ENCODE peak calls at places on chromosomes 1 and 21, in eight cellular contexts. E is heart left ventricle, X is thoracic aorta, L is stomach, J is spleen, A is MM.1S, I is prostate gland, Z is HCT116. S is an unnamed sample.

GRCh38 chr1:44425327-44426082 is 20.4 kb downstream of the RNF220 start:
- DNase-seq in Z (no peak), X (no peak), A (no peak), E (no peak), J (no peak), L (no peak), I (no peak), S (no peak)

GRCh38 chr1:179190861-179191260 is 38.6 kb downstream of the ABL2 start:
- DNase-seq in A (no peak), Z (no peak), I (no peak), X (no peak), L (no peak), E (peak; percentile 56), J (no peak), S (no peak)

GRCh38 chr1:185499986-185500626 is 183.1 kb upstream of the IVNS1ABP start:
- DNase-seq in X (no peak), A (no peak), L (no peak), I (no peak), J (no peak), Z (no peak), E (no peak), S (peak; percentile 50)

GRCh38 chr1:117656202-117656641 is 50.4 kb downstream of the TENT5C start:
- DNase-seq in A (peak; percentile 91), X (no peak), L (peak; percentile 48), Z (no peak), J (peak; percentile 87), I (no peak), E (no peak), S (no peak)

GRCh38 chr1:193322218-193322617 is 135.8 kb upstream of the B3GALT2 start:
- DNase-seq in X (no peak), Z (peak; percentile 22), L (no peak), A (no peak), J (no peak), I (no peak), E (no peak), S (peak; percentile 69)

GRCh38 chr1:234756066-234756783 is 146.2 kb upstream of the IRF2BP2 start:
- DNase-seq in A (no peak), L (no peak), Z (no peak), E (no peak), I (no peak), X (no peak), J (no peak), S (no peak)

GRCh38 chr1:86913399-86913895 is 479 bp downstream of the SELENOF start:
- DNase-seq in A (peak; percentile 62), L (peak; percentile 31), Z (no peak), E (no peak), J (peak; percentile 85), X (no peak), I (no peak), S (no peak)

GRCh38 chr1:207050428-207050767 is 610 bp downstream of the YOD1 start:
- DNase-seq in Z (no peak), I (no peak), E (no peak), L (no peak), X (no peak), J (no peak), A (peak; percentile 19), S (no peak)

GRCh38 chr1:36796101-36796590 is 238.2 kb downstream of the GRIK3 start:
- DNase-seq in J (no peak), X (no peak), A (no peak), E (no peak), L (no peak), Z (no peak), I (no peak), S (no peak)

GRCh38 chr1:112674440-112674985 is at the start of gene MOV10:
- DNase-seq in L (peak; percentile 82), Z (peak; percentile 59), X (no peak), A (peak; percentile 45), E (peak; percentile 63), I (peak; percentile 58), J (peak; percentile 92), S (peak; percentile 88)

GRCh38 chr1:30414851-30415165 is 308.6 kb downstream of the MATN1 start:
- DNase-seq in X (no peak), L (no peak), J (no peak), Z (no peak), I (no peak), E (no peak), A (no peak), S (no peak)

GRCh38 chr1:231232870-231233734 is 7.9 kb upstream of the GNPAT start:
- DNase-seq in Z (no peak), I (no peak), E (no peak), L (no peak), A (no peak), J (no peak), X (no peak), S (no peak)

GRCh38 chr1:59678809-59679228 is 135.9 kb upstream of the HOOK1 start:
- DNase-seq in J (no peak), Z (peak; percentile 28), I (no peak), X (no peak), E (no peak), L (no peak), A (no peak), S (peak; percentile 93)

GRCh38 chr1:97989094-97989680 is 68.4 kb upstream of the DPYD start:
- DNase-seq in J (no peak), A (no peak), Z (no peak), L (no peak), I (no peak), E (no peak), X (no peak), S (no peak)

GRCh38 chr1:209839875-209840491 is 12.2 kb downstream of the UTP25 start:
- DNase-seq in J (no peak), Z (peak; percentile 65), I (no peak), A (no peak), L (no peak), E (no peak), X (no peak), S (peak; percentile 85)

GRCh38 chr21:42560517-42561179 is 47.0 kb downstream of the SLC37A1 start:
- DNase-seq in J (peak; percentile 58), I (no peak), L (no peak), X (no peak), Z (no peak), A (no peak), E (no peak), S (no peak)

GRCh38 chr1:39410915-39411436 is 80.5 kb upstream of the BMP8A start:
- DNase-seq in A (peak; percentile 86), J (peak; percentile 83), I (peak; percentile 88), Z (no peak), L (peak; percentile 81), X (no peak), E (peak; percentile 84), S (peak; percentile 87)

GRCh38 chr1:39411526-39411925 is 79.9 kb upstream of the BMP8A start:
- DNase-seq in A (no peak), E (no peak), I (no peak), J (no peak), L (no peak), X (no peak), Z (no peak), S (no peak)

GRCh38 chr1:39412079-39412478 is 79.4 kb upstream of the BMP8A start:
- DNase-seq in J (no peak), E (no peak), L (no peak), X (no peak), A (no peak), Z (no peak), I (no peak), S (no peak)

GRCh38 chr1:39413902-39414528 is 77.4 kb upstream of the BMP8A start:
- DNase-seq in Z (no peak), E (no peak), J (no peak), X (no peak), L (no peak), I (no peak), A (no peak), S (no peak)

GRCh38 chr1:39412892-39413291 is 78.5 kb upstream of the BMP8A start:
- DNase-seq in I (no peak), A (no peak), Z (no peak), X (no peak), E (no peak), J (no peak), L (no peak), S (no peak)
- H3K4me1 ChIP-seq in I (peaks cover 18% of the 10 kb centered on the region), A (peaks cover 22% of the 10 kb centered on the region), Z (peaks cover 14% of the 10 kb centered on the region), X (peaks cover 79% of the 10 kb centered on the region), E (peaks cover 67% of the 10 kb centered on the region), J (peaks cover 52% of the 10 kb centered on the region), L (peaks cover 53% of the 10 kb centered on the region), S (peaks cover 44% of the 10 kb centered on the region)

GRCh38 chr1:100350787-100351094 is 1.6 kb upstream of the CDC14A start:
- DNase-seq in E (no peak), X (no peak), L (no peak), I (no peak), J (no peak), A (no peak), Z (no peak), S (no peak)
- H3K4me3 ChIP-seq in E (peak overlapping the region; percentile 66), X (peak overlapping the region; percentile 92), L (peak overlapping the region; percentile 84), I (peak overlapping the region; percentile 71), J (peak overlapping the region; percentile 82), A (peak overlapping the region; percentile 76), Z (peak overlapping the region; percentile 89), S (peak overlapping the region; percentile 86)

DNA sequence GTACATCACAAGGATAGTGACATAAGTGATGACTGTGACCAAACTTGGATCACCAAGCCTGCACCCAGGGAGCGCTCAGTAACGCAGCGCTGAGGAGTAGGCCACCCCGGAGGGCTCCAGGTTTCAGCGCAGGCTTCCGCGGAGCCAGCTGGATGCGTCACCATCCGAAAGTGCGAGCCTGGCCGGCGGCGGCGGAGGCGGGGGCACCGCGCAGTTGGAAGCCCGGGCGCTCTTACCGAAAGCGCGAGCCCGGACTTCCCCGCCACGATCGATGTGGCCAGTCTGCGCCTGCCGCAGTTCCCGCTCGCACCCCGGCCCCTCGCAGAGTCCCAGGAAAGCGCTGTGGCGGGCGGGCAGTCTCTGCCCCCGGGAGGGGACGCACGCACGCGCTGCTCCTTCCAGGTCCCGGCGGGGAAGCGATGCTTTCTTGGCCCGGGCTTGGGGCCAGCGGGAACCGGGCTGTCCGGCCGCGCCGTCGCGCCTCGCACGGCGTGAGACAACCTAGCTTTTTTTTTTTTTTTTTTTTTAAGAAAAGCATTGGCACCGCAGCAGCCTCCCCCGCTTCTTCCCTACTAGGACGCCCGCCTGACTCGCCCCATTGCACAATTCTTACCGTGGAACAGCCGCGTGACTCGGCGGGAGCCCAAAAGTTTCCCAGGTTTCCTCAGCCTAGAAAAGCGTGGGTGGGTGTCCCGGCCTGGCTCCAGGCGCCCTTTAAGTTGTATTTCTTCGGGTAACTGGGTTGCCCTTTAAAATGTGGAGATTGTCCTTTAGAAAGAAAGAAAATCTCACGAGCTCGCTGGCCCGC is 36.4 kb upstream of the JAK1 start:
- DNase-seq in A (peak; percentile 81), Z (peak; percentile 29), X (peak; percentile 85), L (peak; percentile 77), I (peak; percentile 81), E (peak; percentile 79), J (peak; percentile 91), S (peak; percentile 63)
- H3K27ac ChIP-seq in A (peak overlapping the region; percentile 66), Z (peak overlapping the region; percentile 59), X (peak overlapping the region; percentile 97), L (peak overlapping the region; percentile 94), I (peak overlapping the region; percentile 86), E (peak overlapping the region; percentile 78), J (peak overlapping the region; percentile 90), S (no peak overlapping the region)

DNA sequence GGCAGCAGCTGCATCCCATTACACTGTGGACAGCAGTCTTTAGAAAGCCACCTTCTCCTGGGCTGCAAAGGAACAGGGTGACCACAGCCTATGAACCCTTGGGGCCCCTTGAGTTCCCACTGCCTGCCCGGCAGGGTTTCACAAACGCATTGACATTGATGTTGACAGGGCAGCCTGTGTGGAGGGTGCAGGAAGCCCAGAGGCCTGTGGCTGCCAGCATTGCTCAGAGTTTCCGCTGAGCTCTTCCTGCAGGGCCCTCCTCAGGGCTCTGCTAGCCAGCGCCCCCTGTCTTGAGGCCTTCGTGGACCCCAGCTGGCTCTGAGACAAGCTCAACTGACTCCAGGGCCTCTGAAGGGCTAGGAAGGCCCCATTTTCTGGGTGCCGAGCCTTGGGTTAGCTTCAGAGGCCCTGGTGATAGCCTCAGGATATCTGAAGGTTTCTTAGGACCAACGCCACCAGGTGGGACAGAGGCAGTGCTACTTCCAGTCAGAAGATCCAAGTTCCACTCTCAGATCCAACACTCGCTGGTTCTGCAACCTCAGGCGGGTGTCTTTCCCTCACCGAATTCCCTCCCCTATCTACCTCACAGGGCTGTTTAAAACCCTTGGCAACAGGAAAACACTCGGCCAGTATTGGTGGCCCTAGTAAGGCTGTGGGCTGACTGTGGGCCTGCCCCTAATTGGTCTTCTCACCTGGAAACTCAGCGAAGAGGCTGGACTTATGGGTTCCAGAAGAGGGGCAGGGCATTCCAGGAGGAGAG is 27.2 kb upstream of the EPS8L3 start:
- DNase-seq in J (peak; percentile 94), Z (peak; percentile 27), X (no peak), E (peak; percentile 67), I (no peak), A (no peak), L (peak; percentile 43), S (peak; percentile 58)
- H3K4me1 ChIP-seq in J (peaks cover 51% of the 10 kb centered on the region), Z (peaks cover 36% of the 10 kb centered on the region), X (peaks cover 47% of the 10 kb centered on the region), E (peaks cover 67% of the 10 kb centered on the region), I (no peaks in the 10 kb centered on the region), A (no peaks in the 10 kb centered on the region), L (peaks cover 56% of the 10 kb centered on the region), S (peaks cover 63% of the 10 kb centered on the region)